ENCODE peak calls at places on chromosomes 4 and X, in eight cellular contexts. D is uterus, N is brain microvascular endothelial cell, K is adrenal gland, M is MM.1S, J is dorsolateral prefrontal cortex, Q is IMR-90, Y is ovary. S is an unnamed sample.

GRCh38 chr4:140790765-140791164 is 34.6 kb upstream of the TBC1D9 start:
- DNase-seq in D (no peak), N (no peak), K (peak), M (peak), J (peak), Q (peak), Y (no peak), S (no peak)

GRCh38 chrX:153669174-153669890 is 4.3 kb downstream of the PNCK start:
- DNase-seq in D (no peak), N (no peak), K (no peak), M (peak), J (peak), Q (no peak), Y (peak), S (peak)

GRCh38 chr4:94519019-94519418 is 67.3 kb downstream of the PDLIM5 start:
- DNase-seq in D (no peak), N (no peak), K (no peak), M (no peak), J (no peak), Q (no peak), Y (no peak), S (no peak)

GRCh38 chrX:48467331-48467761 is 2.7 kb downstream of the SLC38A5 start:
- DNase-seq in D (no peak), N (no peak), K (no peak), M (no peak), J (no peak), Q (no peak), Y (peak), S (no peak)

GRCh38 chr4:7199771-7200441 is 7.6 kb downstream of the SORCS2 start:
- DNase-seq in D (peak), N (no peak), K (no peak), M (no peak), J (no peak), Q (no peak), Y (peak), S (no peak)

GRCh38 chr4:17447675-17448298 is 64.1 kb downstream of the QDPR start:
- DNase-seq in D (peak), N (peak), K (peak), M (peak), J (peak), Q (peak), Y (no peak), S (peak)

GRCh38 chr4:4694296-4694772 is 152.5 kb upstream of the STX18 start:
- DNase-seq in D (no peak), N (no peak), K (peak), M (no peak), J (peak), Q (peak), Y (peak), S (no peak)

GRCh38 chr4:107801766-107802211 is 22.9 kb upstream of the SGMS2 start:
- DNase-seq in D (no peak), N (no peak), K (no peak), M (no peak), J (no peak), Q (peak), Y (no peak), S (no peak)

GRCh38 chr4:66169341-66169740 is 499.1 kb upstream of the EPHA5 start:
- DNase-seq in D (no peak), N (peak), K (no peak), M (no peak), J (no peak), Q (no peak), Y (no peak), S (no peak)

GRCh38 chr4:109049926-109050325 is 252.5 kb downstream of the COL25A1 start:
- DNase-seq in D (no peak), N (no peak), K (no peak), M (no peak), J (no peak), Q (no peak), Y (no peak), S (no peak)
- TF ChIP-seq CTCF in D (no peak), N (no peak), K (no peak), M (no peak), J (no peak), Q (no peak), Y (no peak), S (no peak)

DNA sequence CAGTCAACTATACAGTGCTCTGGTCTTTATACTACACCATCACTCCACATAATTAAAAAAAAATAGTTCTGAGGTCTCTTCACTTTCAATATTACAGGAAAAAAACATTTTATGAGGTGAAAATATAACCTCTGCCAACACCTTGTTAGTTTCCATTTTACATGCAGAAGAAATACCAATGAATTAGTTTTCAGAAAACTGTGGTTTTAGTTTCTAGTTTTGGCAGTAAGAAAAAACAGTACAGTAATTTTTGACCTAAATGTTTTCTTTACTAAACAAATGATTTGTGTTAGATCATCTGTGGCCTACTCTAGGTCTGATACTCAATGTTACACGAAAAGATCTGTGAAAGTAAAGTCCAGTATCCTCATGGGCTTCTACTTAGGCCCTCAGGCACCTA is 10.0 kb downstream of the SULT1E1 start:
- DNase-seq in D (no peak), N (no peak), K (no peak), M (peak), J (no peak), Q (no peak), Y (no peak), S (no peak)
- TF ChIP-seq CTCF in D (no peak), N (no peak), K (no peak), M (no peak), J (no peak), Q (no peak), Y (no peak), S (no peak)

GRCh38 chrX:80430826-80431501 is 10.7 kb downstream of the TENT5D start:
- DNase-seq in D (no peak), N (no peak), K (no peak), M (peak), J (no peak), Q (no peak), Y (no peak), S (no peak)
- TF ChIP-seq CTCF in D (no peak), N (no peak), K (no peak), M (peak), J (no peak), Q (no peak), Y (no peak), S (no peak)

GRCh38 chrX:9706426-9706825 is 59.2 kb downstream of the GPR143 start:
- DNase-seq in D (no peak), N (no peak), K (no peak), M (no peak), J (no peak), Q (no peak), Y (no peak), S (no peak)

GRCh38 chrX:9708086-9708485 is 57.6 kb downstream of the GPR143 start:
- DNase-seq in D (no peak), N (no peak), K (no peak), M (no peak), J (no peak), Q (no peak), Y (no peak), S (no peak)

GRCh38 chrX:9710332-9710731 is 55.3 kb downstream of the GPR143 start:
- DNase-seq in D (no peak), N (no peak), K (no peak), M (no peak), J (no peak), Q (no peak), Y (no peak), S (no peak)

GRCh38 chrX:9707306-9708015 is 58.2 kb downstream of the GPR143 start:
- DNase-seq in D (no peak), N (no peak), K (no peak), M (no peak), J (no peak), Q (no peak), Y (no peak), S (no peak)

DNA sequence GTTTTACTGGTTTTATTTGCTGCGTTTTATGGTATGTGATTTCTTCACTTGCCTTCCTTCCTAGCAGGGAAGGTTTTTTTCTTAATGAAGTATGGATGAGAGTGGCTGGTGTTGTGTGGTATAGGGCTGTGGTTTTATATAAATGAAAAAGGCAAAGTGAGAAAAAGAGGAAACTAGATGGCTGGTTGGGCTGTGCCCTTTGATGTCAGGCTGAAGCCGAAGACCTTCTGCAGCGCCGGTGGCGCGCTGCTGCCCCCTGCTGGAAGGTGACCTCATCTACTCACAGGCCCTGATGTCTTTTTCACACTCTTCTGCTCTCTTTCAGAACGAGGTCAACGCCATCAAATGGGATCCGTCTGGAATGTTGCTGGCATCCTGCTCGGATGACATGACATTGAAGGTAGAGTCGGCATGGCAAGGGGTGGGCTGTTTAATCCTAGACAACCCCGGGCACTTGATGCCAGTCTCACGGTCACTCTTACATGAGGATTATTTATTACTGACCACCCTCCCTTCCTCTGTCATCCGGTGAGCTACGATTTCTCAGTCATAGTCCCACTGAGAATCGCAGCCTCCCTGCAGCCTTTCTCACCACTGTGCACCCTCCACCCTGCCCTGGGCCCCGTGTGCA is 56.6 kb downstream of the GPR143 start:
- DNase-seq in D (peak), N (peak), K (peak), M (peak), J (peak), Q (peak), Y (peak), S (peak)
- TF ChIP-seq CTCF in D (peak), N (peak), K (peak), M (peak), J (peak), Q (peak), Y (peak), S (peak)

GRCh38 chrX:135973025-135973547 is 702 bp downstream of the MMGT1 start:
- DNase-seq in D (no peak), N (peak), K (peak), M (peak), J (no peak), Q (peak), Y (peak), S (no peak)
- TF ChIP-seq CTCF in D (no peak), N (no peak), K (no peak), M (peak), J (no peak), Q (no peak), Y (no peak), S (no peak)

GRCh38 chr4:48255130-48255958 is 14.3 kb downstream of the TEC start:
- DNase-seq in D (no peak), N (no peak), K (no peak), M (no peak), J (no peak), Q (no peak), Y (no peak), S (no peak)
- TF ChIP-seq CTCF in D (no peak), N (no peak), K (no peak), M (no peak), J (no peak), Q (no peak), Y (no peak), S (no peak)

DNA sequence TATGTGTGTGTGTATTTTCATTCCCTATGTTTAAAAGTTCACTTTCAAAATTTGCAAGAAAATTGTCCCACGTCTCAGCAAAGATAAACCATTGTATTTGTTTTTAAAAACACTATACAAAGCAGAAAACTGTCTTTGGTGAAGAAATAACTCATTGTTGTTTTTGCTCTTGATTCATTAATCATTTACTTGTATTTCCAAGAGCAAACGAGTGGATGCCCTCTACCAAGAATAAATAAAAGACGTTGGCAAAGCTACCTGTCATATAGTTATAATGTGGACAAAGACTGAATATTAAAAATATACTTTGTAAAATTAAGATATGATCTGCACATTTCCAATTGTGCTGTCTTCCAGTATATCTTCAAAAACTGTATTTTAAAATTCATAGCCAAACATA is 210.9 kb upstream of the NDST3 start:
- DNase-seq in D (no peak), N (no peak), K (no peak), M (no peak), J (no peak), Q (no peak), Y (no peak), S (no peak)
- TF ChIP-seq CTCF in D (no peak), N (no peak), K (no peak), M (no peak), J (no peak), Q (no peak), Y (no peak), S (no peak)